ENCODE peak calls at places on chromosome 20, in four cellular contexts. O is K562, P is GM12878, L is HL-60. M is an unnamed sample.

GRCh38 chr20:13649548-13649947 is 10.8 kb upstream of the TASP1 start:
- DNase-seq in O (no peak), P (no peak), L (no peak), M (no peak)

GRCh38 chr20:32642257-32643046 is 31.3 kb downstream of the C20orf203 start:
- DNase-seq in O (peak; percentile 95), P (no peak), L (no peak), M (no peak)

GRCh38 chr20:13325033-13325432 is 104.0 kb downstream of the ISM1 start:
- DNase-seq in O (peak; percentile 48), P (no peak), L (no peak), M (no peak)

GRCh38 chr20:4592316-4593148 is 129.2 kb upstream of the PRND start:
- DNase-seq in O (peak; percentile 38), P (no peak), L (peak; percentile 13), M (peak; percentile 63)

GRCh38 chr20:4038047-4038459 is 22.7 kb upstream of the RNF24 start:
- DNase-seq in O (peak; percentile 86), P (peak; percentile 75), L (peak; percentile 99), M (peak; percentile 76)

GRCh38 chr20:59643616-59644061 is 39.3 kb downstream of the PHACTR3 start:
- DNase-seq in O (no peak), P (no peak), L (no peak), M (no peak)

GRCh38 chr20:13261460-13262301 is 40.6 kb downstream of the ISM1 start:
- DNase-seq in O (peak; percentile 42), P (no peak), L (peak; percentile 5), M (peak; percentile 31)

GRCh38 chr20:18712116-18712515 is 101.5 kb upstream of the SCP2D1 start:
- DNase-seq in O (no peak), P (no peak), L (no peak), M (no peak)

GRCh38 chr20:44495802-44496481 is 20.3 kb downstream of the TTPAL start:
- DNase-seq in O (no peak), P (no peak), L (no peak), M (no peak)

GRCh38 chr20:36099106-36099505 is 55.4 kb upstream of the EPB41L1 start:
- DNase-seq in O (no peak), P (no peak), L (no peak), M (no peak)

GRCh38 chr20:25390538-25391528 is at the start of gene ABHD12:
- DNase-seq in O (peak; percentile 93), P (peak; percentile 77), L (peak; percentile 79), M (peak; percentile 94)

GRCh38 chr20:42082611-42083010 is 464.4 kb upstream of the CHD6 start:
- DNase-seq in O (peak; percentile 63), P (no peak), L (no peak), M (no peak)

GRCh38 chr20:38649275-38649891 is 47.8 kb downstream of the ARHGAP40 start:
- DNase-seq in O (peak; percentile 71), P (no peak), L (no peak), M (no peak)

GRCh38 chr20:17863209-17863576 is 105.4 kb downstream of the SNX5 start:
- DNase-seq in O (no peak), P (no peak), L (no peak), M (no peak)

GRCh38 chr20:60381643-60382400 is 423.6 kb downstream of the CDH26 start:
- DNase-seq in O (no peak), P (no peak), L (no peak), M (no peak)

GRCh38 chr20:38833154-38833856 is 27.8 kb downstream of the PPP1R16B start:
- DNase-seq in O (no peak), P (no peak), L (no peak), M (no peak)

GRCh38 chr20:8865636-8866035 is 203.3 kb upstream of the PLCB4 start:
- DNase-seq in O (no peak), P (no peak), L (no peak), M (no peak)

GRCh38 chr20:8867346-8867745 is 201.5 kb upstream of the PLCB4 start:
- DNase-seq in O (no peak), P (no peak), L (no peak), M (no peak)

GRCh38 chr20:8860011-8860495 is 208.8 kb upstream of the PLCB4 start:
- DNase-seq in O (no peak), P (no peak), L (no peak), M (no peak)

GRCh38 chr20:8858181-8858794 is 210.6 kb upstream of the PLCB4 start:
- DNase-seq in O (no peak), P (no peak), L (no peak), M (no peak)

GRCh38 chr20:8862092-8862491 is 206.8 kb upstream of the PLCB4 start:
- DNase-seq in O (no peak), P (no peak), L (no peak), M (no peak)
- TF ChIP-seq POLR2AphosphoS5 in O (no peak), P (no peak), L (no peak), M (no peak)

GRCh38 chr20:11459090-11459877 is 458.4 kb upstream of the BTBD3 start:
- DNase-seq in O (no peak), P (no peak), L (no peak), M (no peak)
- TF ChIP-seq SPI1 in O (no peak), P (peak; percentile 80), L (peak; percentile 96), M (peak; percentile 91)

GRCh38 chr20:49396230-49396629 is 86.2 kb downstream of the KCNB1 start:
- DNase-seq in O (no peak), P (no peak), L (no peak), M (no peak)

GRCh38 chr20:49395659-49396058 is 86.8 kb downstream of the KCNB1 start:
- DNase-seq in O (no peak), P (no peak), L (no peak), M (no peak)

GRCh38 chr20:49394757-49395156 is 87.7 kb downstream of the KCNB1 start:
- DNase-seq in O (no peak), P (no peak), L (no peak), M (no peak)

GRCh38 chr20:49394264-49394663 is 88.2 kb downstream of the KCNB1 start:
- DNase-seq in O (no peak), P (no peak), L (no peak), M (no peak)

GRCh38 chr20:49395183-49395582 is 87.3 kb downstream of the KCNB1 start:
- DNase-seq in O (no peak), P (no peak), L (no peak), M (no peak)
- TF ChIP-seq POLR2AphosphoS5 in O (no peak), P (no peak), L (no peak), M (no peak)

GRCh38 chr20:45779011-45779915 is 12.4 kb downstream of the WFDC3 start:
- DNase-seq in O (peak; percentile 52), P (no peak), L (no peak), M (no peak)
- TF ChIP-seq SPI1 in O (no peak), P (no peak), L (no peak), M (no peak)

DNA sequence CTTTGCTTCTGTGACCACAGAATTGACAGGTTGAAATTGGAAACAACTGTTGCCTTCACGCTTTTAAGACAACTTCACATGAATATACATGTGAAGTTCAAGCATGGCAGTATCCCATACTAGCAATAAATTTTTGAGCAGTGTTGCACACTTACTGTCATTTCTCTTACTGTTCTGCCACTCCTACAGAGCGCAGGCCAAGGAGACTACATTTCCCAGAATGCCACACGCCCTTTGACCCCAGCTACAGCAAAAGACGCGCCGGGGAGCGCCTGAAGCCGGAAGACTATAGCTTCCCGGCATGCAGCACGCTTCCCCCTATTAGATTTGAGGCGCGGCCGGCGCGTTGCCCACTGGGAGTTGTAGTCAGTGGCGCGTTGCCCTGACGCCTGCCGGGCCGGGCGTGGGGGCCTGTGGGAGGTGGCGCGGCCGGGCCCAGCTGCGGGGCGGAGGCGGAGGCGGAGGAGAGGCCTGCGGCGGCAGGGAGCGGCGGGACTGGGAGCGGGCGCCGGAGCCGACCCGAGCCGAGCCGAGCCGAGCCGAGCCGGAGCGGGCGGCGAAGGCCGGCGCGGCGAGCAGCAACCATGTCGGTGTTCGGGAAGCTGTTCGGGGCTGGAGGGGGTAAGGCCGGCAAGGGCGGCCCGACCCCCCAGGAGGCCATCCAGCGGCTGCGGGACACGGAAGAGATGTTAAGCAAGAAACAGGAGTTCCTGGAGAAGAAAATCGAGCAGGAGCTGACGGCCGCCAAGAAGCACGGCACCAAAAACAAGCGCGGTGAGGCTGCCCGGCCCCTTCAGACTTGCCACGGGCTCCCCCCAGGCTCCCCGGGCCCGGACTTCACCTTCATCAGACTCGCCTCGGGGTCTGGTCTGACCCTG is at the start of gene CHMP4B:
- DNase-seq in O (peak; percentile 99), P (peak; percentile 87), L (peak; percentile 94), M (peak; percentile 96)
- TF ChIP-seq POLR2AphosphoS5 in O (no peak), P (peak; percentile 64), L (peak; percentile 21), M (no peak)

GRCh38 chr20:40826699-40827098 is 137.7 kb upstream of the MAFB start:
- DNase-seq in O (no peak), P (no peak), L (no peak), M (no peak)

GRCh38 chr20:40816039-40816352 is 127.0 kb upstream of the MAFB start:
- DNase-seq in O (no peak), P (no peak), L (no peak), M (no peak)

GRCh38 chr20:40821438-40821837 is 132.4 kb upstream of the MAFB start:
- DNase-seq in O (no peak), P (no peak), L (no peak), M (no peak)
- TF ChIP-seq SPI1 in O (no peak), P (no peak), L (no peak), M (no peak)

DNA sequence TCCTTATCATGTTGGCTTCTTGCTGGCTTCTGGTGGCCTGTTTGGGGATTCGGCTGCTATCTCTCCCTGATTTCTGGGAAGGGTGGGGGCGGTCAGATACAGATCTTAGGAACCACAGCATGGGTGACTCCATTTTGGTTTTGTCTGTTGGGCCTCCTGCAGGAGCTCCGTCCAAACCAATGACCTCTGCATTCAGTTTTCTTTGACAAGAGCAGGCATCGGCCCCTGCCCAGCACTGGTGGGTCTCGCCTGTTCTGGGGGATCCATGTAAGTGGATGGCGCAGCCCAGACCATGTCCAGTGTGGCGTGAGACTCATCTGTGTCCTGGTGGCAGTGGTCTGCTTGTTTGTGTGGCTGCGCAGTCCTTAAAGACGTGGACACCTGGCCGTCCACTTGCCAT is 8.6 kb upstream of the ARFGAP1 start:
- DNase-seq in O (peak; percentile 33), P (no peak), L (no peak), M (no peak)
- TF ChIP-seq POLR2AphosphoS5 in O (no peak), P (no peak), L (no peak), M (no peak)

DNA sequence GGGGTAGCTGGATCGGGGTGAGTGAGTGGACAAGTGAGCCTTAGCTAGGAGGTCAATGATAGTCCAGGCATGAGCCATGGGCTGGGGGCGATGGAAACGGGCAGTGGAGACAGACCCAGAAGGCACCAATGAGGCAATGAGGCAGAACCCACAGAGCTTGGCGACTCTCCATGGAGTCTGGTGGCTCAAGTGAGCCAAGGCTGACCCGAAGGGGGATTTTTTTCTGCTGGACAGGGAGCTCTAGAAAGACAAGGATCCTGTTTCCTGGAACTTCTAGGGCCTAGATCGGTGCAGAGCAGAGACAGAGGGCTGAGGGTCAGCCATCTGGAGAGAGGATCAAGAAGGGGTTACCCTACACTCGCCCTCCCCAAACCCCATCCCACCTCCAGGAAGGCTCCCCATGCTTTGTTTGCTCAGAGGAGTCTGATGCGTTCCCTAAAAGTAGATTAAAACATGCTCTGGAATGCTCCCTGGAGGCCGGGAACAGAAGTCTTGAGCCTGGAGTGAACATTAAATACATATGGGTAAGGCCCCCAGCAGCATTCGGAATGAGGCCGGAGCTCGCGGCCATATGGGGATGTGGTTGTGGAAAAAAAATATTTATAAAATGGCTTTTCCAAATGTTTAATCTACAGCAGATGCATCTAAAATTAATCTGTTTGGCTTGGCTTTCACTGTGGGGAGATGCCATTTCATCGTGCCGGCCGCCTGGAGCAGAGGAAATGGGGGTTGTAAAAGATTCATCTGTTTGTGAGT is 237.8 kb upstream of the PMEPA1 start:
- DNase-seq in O (no peak), P (no peak), L (no peak), M (no peak)
- TF ChIP-seq SPI1 in O (no peak), P (no peak), L (no peak), M (no peak)

GRCh38 chr20:51487525-51488279 is 54.8 kb downstream of the NFATC2 start:
- DNase-seq in O (peak; percentile 39), P (no peak), L (no peak), M (no peak)
- TF ChIP-seq POLR2AphosphoS5 in O (no peak), P (no peak), L (no peak), M (no peak)